ENCODE peak calls at places on chromosome 13, in six cellular contexts. One of them, this sample, is unnamed.

GRCh38 chr13:73708393-73708985 is 425.7 kb downstream of the KLF12 start:
- DNase-seq in neural progenitor cell: peak; percentile 76
- DNase-seq in esophagus squamous epithelium: no peak
- DNase-seq in lung: peak; percentile 55
- DNase-seq in tibial artery: no peak
- DNase-seq in AG04449: no peak
- DNase-seq in this sample: no peak

GRCh38 chr13:27745301-27745700 is 47.0 kb upstream of the GSX1 start:
- DNase-seq in neural progenitor cell: no peak
- DNase-seq in esophagus squamous epithelium: no peak
- DNase-seq in lung: no peak
- DNase-seq in tibial artery: no peak
- DNase-seq in AG04449: no peak
- DNase-seq in this sample: no peak

GRCh38 chr13:104534847-104535246 is 1468.6 kb upstream of the SLC10A2 start:
- DNase-seq in neural progenitor cell: peak; percentile 17
- DNase-seq in esophagus squamous epithelium: no peak
- DNase-seq in lung: no peak
- DNase-seq in tibial artery: no peak
- DNase-seq in AG04449: no peak
- DNase-seq in this sample: no peak

GRCh38 chr13:67043901-67044300 is 186.2 kb downstream of the PCDH9 start:
- DNase-seq in neural progenitor cell: peak; percentile 3
- DNase-seq in esophagus squamous epithelium: no peak
- DNase-seq in lung: no peak
- DNase-seq in tibial artery: no peak
- DNase-seq in AG04449: no peak
- DNase-seq in this sample: no peak

GRCh38 chr13:43072394-43072793 is 49.0 kb downstream of the DNAJC15 start:
- DNase-seq in neural progenitor cell: no peak
- DNase-seq in esophagus squamous epithelium: no peak
- DNase-seq in lung: no peak
- DNase-seq in tibial artery: peak; percentile 69
- DNase-seq in AG04449: no peak
- DNase-seq in this sample: peak; percentile 63

GRCh38 chr13:23578411-23579071 is 8.3 kb downstream of the TNFRSF19 start:
- DNase-seq in neural progenitor cell: peak; percentile 82
- DNase-seq in esophagus squamous epithelium: no peak
- DNase-seq in lung: peak; percentile 75
- DNase-seq in tibial artery: peak; percentile 83
- DNase-seq in AG04449: no peak
- DNase-seq in this sample: peak; percentile 72

GRCh38 chr13:110330491-110331001 is 23.5 kb downstream of the COL4A2 start:
- DNase-seq in neural progenitor cell: no peak
- DNase-seq in esophagus squamous epithelium: no peak
- DNase-seq in lung: no peak
- DNase-seq in tibial artery: peak; percentile 60
- DNase-seq in AG04449: peak; percentile 70
- DNase-seq in this sample: peak; percentile 63

GRCh38 chr13:24822640-24823039 is 58.7 kb downstream of the RNF17 start:
- DNase-seq in neural progenitor cell: no peak
- DNase-seq in esophagus squamous epithelium: no peak
- DNase-seq in lung: no peak
- DNase-seq in tibial artery: no peak
- DNase-seq in AG04449: no peak
- DNase-seq in this sample: no peak

GRCh38 chr13:48772908-48773307 is 119.2 kb downstream of the CYSLTR2 start:
- DNase-seq in neural progenitor cell: no peak
- DNase-seq in esophagus squamous epithelium: no peak
- DNase-seq in lung: no peak
- DNase-seq in tibial artery: no peak
- DNase-seq in AG04449: no peak
- DNase-seq in this sample: no peak

GRCh38 chr13:112760440-112760839 is 70.6 kb downstream of the ATP11A start:
- DNase-seq in neural progenitor cell: no peak
- DNase-seq in esophagus squamous epithelium: no peak
- DNase-seq in lung: no peak
- DNase-seq in tibial artery: no peak
- DNase-seq in AG04449: no peak
- DNase-seq in this sample: no peak

GRCh38 chr13:99809931-99810330 is 161.6 kb downstream of the ZIC5 start:
- DNase-seq in neural progenitor cell: no peak
- DNase-seq in esophagus squamous epithelium: no peak
- DNase-seq in lung: no peak
- DNase-seq in tibial artery: no peak
- DNase-seq in AG04449: no peak
- DNase-seq in this sample: no peak

GRCh38 chr13:95217920-95218830 is 83.1 kb downstream of the ABCC4 start:
- DNase-seq in neural progenitor cell: no peak
- DNase-seq in esophagus squamous epithelium: no peak
- DNase-seq in lung: no peak
- DNase-seq in tibial artery: no peak
- DNase-seq in AG04449: no peak
- DNase-seq in this sample: no peak
- H3K4me3 ChIP-seq in neural progenitor cell: no peak overlapping the region
- H3K4me3 ChIP-seq in esophagus squamous epithelium: no peak overlapping the region
- H3K4me3 ChIP-seq in lung: no peak overlapping the region
- H3K4me3 ChIP-seq in tibial artery: no peak overlapping the region
- H3K4me3 ChIP-seq in AG04449: no peak overlapping the region
- H3K4me3 ChIP-seq in this sample: no peak overlapping the region

GRCh38 chr13:98549006-98549727 is 27.7 kb downstream of the STK24 start:
- DNase-seq in neural progenitor cell: no peak
- DNase-seq in esophagus squamous epithelium: no peak
- DNase-seq in lung: no peak
- DNase-seq in tibial artery: peak; percentile 40
- DNase-seq in AG04449: peak; percentile 77
- DNase-seq in this sample: no peak
- H3K4me3 ChIP-seq in neural progenitor cell: no peak overlapping the region
- H3K4me3 ChIP-seq in esophagus squamous epithelium: no peak overlapping the region
- H3K4me3 ChIP-seq in lung: no peak overlapping the region
- H3K4me3 ChIP-seq in tibial artery: no peak overlapping the region
- H3K4me3 ChIP-seq in AG04449: no peak overlapping the region
- H3K4me3 ChIP-seq in this sample: no peak overlapping the region

DNA sequence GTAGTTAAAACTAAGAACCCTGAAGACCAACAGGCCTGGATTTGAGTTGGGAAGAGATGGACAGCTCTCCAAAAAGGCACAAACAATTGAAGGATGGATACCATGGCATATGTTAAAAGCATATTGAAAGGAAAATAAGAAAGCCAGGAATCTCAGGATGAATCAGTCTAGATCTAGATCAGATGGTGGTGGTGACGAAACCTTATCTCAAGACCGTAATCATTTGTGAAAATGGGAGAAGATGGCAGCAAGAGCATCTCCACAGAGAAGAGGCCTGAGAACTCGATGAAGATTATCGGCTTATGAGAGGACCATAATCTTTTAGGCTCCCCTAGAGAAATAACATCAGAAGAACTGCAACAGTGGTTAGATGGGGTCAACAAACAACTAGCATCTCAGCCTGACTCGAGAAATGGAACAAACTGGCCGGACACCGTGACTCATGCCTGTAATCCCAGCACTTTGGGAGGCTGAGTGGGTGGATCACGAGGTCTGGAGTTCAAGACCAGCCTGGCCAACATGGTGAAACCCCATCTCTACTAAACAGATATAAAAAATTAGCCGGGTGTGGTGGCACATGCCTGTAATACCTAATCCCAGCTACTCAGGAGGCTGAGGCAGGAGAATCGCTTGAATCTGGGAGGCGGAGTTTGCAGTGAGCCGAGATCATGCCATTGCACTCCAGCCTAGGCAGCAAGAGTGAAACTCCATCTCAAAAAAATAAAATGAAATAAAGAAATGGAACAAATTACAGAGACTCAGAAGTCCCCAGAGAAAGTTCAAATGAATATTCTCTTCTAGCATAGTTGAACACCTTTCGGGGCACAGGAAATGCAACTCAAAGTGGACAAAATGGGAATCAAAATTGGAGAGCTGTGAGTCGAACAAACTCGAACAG is 47.6 kb downstream of the FOXO1 start:
- DNase-seq in neural progenitor cell: no peak
- DNase-seq in esophagus squamous epithelium: no peak
- DNase-seq in lung: no peak
- DNase-seq in tibial artery: no peak
- DNase-seq in AG04449: no peak
- DNase-seq in this sample: no peak
- H3K4me3 ChIP-seq in neural progenitor cell: no peak overlapping the region
- H3K4me3 ChIP-seq in esophagus squamous epithelium: no peak overlapping the region
- H3K4me3 ChIP-seq in lung: no peak overlapping the region
- H3K4me3 ChIP-seq in tibial artery: no peak overlapping the region
- H3K4me3 ChIP-seq in AG04449: no peak overlapping the region
- H3K4me3 ChIP-seq in this sample: no peak overlapping the region

DNA sequence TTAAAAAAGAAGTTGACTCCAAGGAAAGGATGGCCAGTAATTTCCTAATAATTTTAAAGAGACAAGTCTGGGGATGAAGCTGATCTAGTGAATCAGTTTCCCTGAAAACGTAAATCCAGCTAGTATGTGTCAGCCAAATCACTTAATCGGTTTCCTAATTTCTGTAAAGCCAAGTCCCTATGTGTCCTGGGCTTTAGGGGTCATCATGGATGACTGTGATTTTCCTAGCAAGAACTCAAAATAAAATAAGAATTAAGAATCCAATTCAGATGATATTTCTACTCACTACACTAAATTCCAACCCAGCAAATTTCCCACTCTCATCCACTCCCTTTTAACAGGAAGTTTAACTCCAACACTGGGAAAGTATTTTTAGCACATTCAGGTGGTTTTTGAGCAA is 35.8 kb downstream of the ELF1 start:
- DNase-seq in neural progenitor cell: no peak
- DNase-seq in esophagus squamous epithelium: no peak
- DNase-seq in lung: no peak
- DNase-seq in tibial artery: no peak
- DNase-seq in AG04449: no peak
- DNase-seq in this sample: no peak
- H3K4me3 ChIP-seq in neural progenitor cell: no peak overlapping the region
- H3K4me3 ChIP-seq in esophagus squamous epithelium: peak overlapping the region; percentile 56
- H3K4me3 ChIP-seq in lung: no peak overlapping the region
- H3K4me3 ChIP-seq in tibial artery: no peak overlapping the region
- H3K4me3 ChIP-seq in AG04449: no peak overlapping the region
- H3K4me3 ChIP-seq in this sample: peak overlapping the region; percentile 41

DNA sequence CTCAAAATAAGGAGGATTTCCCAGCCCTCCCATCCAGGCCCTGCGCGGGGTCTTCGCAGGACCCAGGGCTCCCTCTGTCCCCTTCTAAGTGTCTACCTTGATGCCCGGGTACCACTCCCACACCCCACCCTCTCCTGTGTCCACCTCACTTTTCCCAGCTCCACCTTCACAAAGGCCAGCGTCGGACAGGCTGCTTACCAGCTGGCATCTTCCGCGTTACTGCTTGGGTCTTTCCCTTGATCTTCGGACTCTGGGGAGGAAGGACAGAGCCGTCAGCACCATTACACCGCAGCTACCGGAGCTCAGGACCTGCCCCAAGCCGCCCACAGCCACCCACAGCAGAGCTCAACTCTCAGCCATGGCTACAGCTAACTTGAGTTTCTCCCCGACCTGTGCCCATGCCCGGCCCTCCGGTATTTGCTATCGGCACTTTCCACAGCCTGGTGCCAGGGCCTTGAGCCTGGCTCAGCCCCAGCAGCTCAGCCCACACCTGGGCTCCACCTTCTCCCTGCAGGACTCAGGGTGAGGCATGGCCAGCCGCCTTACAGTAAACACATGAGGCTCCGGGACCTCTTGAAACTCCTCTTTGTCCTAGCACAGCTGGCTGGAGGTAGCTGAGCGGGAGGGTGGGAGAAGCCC is 3.8 kb downstream of the C13orf46 start:
- DNase-seq in neural progenitor cell: no peak
- DNase-seq in esophagus squamous epithelium: no peak
- DNase-seq in lung: peak; percentile 81
- DNase-seq in tibial artery: peak; percentile 63
- DNase-seq in AG04449: no peak
- DNase-seq in this sample: no peak
- H3K4me3 ChIP-seq in neural progenitor cell: no peak overlapping the region
- H3K4me3 ChIP-seq in esophagus squamous epithelium: peak overlapping the region; percentile 32
- H3K4me3 ChIP-seq in lung: no peak overlapping the region
- H3K4me3 ChIP-seq in tibial artery: no peak overlapping the region
- H3K4me3 ChIP-seq in AG04449: no peak overlapping the region
- H3K4me3 ChIP-seq in this sample: no peak overlapping the region

This sample was measured in ascending aorta.